ENCODE peak calls at places on chromosome 6, in seven cellular contexts. Q, R, P, Y, M, O and H are unnamed samples.

GRCh38 chr6:88561034-88561973 is 395.2 kb upstream of the CNR1 start:
- DNase-seq in Q (no peak), Y (no peak), R (no peak), M (no peak), P (no peak), O (no peak), H (no peak)

GRCh38 chr6:537114-537513 is 119.8 kb downstream of the HUS1B start:
- DNase-seq in Q (no peak), M (no peak), R (no peak), Y (no peak), P (no peak), O (no peak), H (no peak)

GRCh38 chr6:65818576-65818975 is 111.5 kb upstream of the EYS start:
- DNase-seq in O (no peak), M (no peak), Q (no peak), Y (no peak), P (no peak), R (no peak), H (no peak)

GRCh38 chr6:157755752-157756411 is 67.2 kb upstream of the SNX9 start:
- DNase-seq in P (no peak), Q (no peak), Y (no peak), M (no peak), O (no peak), R (no peak), H (no peak)

GRCh38 chr6:34493344-34493743 is 27.5 kb downstream of the PACSIN1 start:
- DNase-seq in Y (no peak), O (no peak), R (no peak), Q (no peak), P (no peak), M (no peak), H (no peak)

GRCh38 chr6:21887301-21888185 is 294.0 kb downstream of the SOX4 start:
- DNase-seq in P (no peak), O (peak), Y (no peak), Q (no peak), M (no peak), R (no peak), H (no peak)

GRCh38 chr6:39173276-39173675 is 56.0 kb downstream of the KCNK5 start:
- DNase-seq in M (no peak), R (no peak), P (no peak), Y (no peak), Q (peak), O (no peak), H (no peak)

GRCh38 chr6:46042355-46042999 is 26.8 kb upstream of the CLIC5 start:
- DNase-seq in M (no peak), Q (peak), P (peak), R (no peak), O (peak), Y (no peak), H (peak)

GRCh38 chr6:53983301-53983700 is 127.9 kb upstream of the MLIP start:
- DNase-seq in R (no peak), M (no peak), O (no peak), P (no peak), Y (no peak), Q (no peak), H (no peak)

GRCh38 chr6:12648171-12648570 is 68.4 kb upstream of the PHACTR1 start:
- DNase-seq in P (no peak), M (no peak), Y (no peak), Q (no peak), O (no peak), R (no peak), H (no peak)

GRCh38 chr6:144621332-144621731 is 336.2 kb downstream of the UTRN start:
- DNase-seq in Q (no peak), M (no peak), Y (no peak), O (no peak), P (no peak), R (no peak), H (no peak)

GRCh38 chr6:41937881-41938574 is 3.6 kb downstream of the CCND3 start:
- DNase-seq in P (no peak), Y (no peak), O (no peak), Q (no peak), M (no peak), R (no peak), H (no peak)

GRCh38 chr6:74357329-74357728 is 661.3 kb downstream of the CD109 start:
- DNase-seq in Q (no peak), R (no peak), O (no peak), M (no peak), P (no peak), Y (no peak), H (no peak)

GRCh38 chr6:45462190-45463134 is 84.7 kb upstream of the SUPT3H start:
- DNase-seq in M (no peak), O (no peak), Q (no peak), R (no peak), P (no peak), Y (no peak), H (no peak)

GRCh38 chr6:43496370-43497128 is 13.6 kb downstream of the LRRC73 start:
- DNase-seq in P (no peak), M (no peak), R (no peak), Q (no peak), O (peak), Y (no peak), H (no peak)

GRCh38 chr6:119445666-119446622 is 96.4 kb upstream of the MAN1A1 start:
- DNase-seq in P (peak), R (no peak), M (no peak), Y (no peak), O (no peak), Q (peak), H (no peak)

GRCh38 chr6:158005626-158006180 is 24.0 kb downstream of the SYNJ2 start:
- DNase-seq in Q (no peak), O (no peak), P (no peak), R (peak), M (no peak), Y (no peak), H (no peak)

GRCh38 chr6:41256383-41256782 is 28.2 kb downstream of the TREML4 start:
- DNase-seq in M (no peak), R (no peak), Q (no peak), Y (no peak), P (no peak), O (no peak), H (peak)

GRCh38 chr6:111912904-111913303 is 39.7 kb upstream of the FYN start:
- DNase-seq in P (no peak), O (no peak), Y (no peak), M (no peak), Q (no peak), R (no peak), H (no peak)

GRCh38 chr6:154232013-154232920 is 124.3 kb downstream of the IPCEF1 start:
- DNase-seq in Q (no peak), R (no peak), Y (no peak), O (no peak), M (no peak), P (no peak), H (no peak)

GRCh38 chr6:160393966-160394653 is 45.9 kb downstream of the SLC22A3 start:
- DNase-seq in Q (no peak), P (no peak), M (no peak), Y (no peak), O (no peak), R (no peak), H (no peak)

GRCh38 chr6:151276112-151276745 is 36.5 kb downstream of the AKAP12 start:
- DNase-seq in R (no peak), Q (no peak), P (no peak), O (peak), Y (no peak), M (no peak), H (no peak)

GRCh38 chr6:89575562-89575960 is 63.0 kb downstream of the LYRM2 start:
- DNase-seq in M (no peak), Q (no peak), R (no peak), P (no peak), Y (no peak), O (no peak), H (no peak)

GRCh38 chr6:5398530-5398929 is 137.2 kb downstream of the FARS2 start:
- DNase-seq in Y (no peak), Q (peak), P (no peak), M (no peak), O (peak), R (no peak), H (peak)

GRCh38 chr6:138752017-138752416 is 21.6 kb upstream of the CCDC28A start:
- DNase-seq in O (no peak), Y (no peak), M (no peak), Q (no peak), R (no peak), P (no peak), H (no peak)

GRCh38 chr6:168148231-168148849 is 69.3 kb upstream of the FRMD1 start:
- DNase-seq in M (no peak), Q (no peak), P (no peak), O (no peak), Y (no peak), R (no peak), H (no peak)

GRCh38 chr6:15066433-15067337 is 179.2 kb upstream of the JARID2 start:
- DNase-seq in P (peak), Q (no peak), Y (no peak), O (no peak), R (no peak), M (no peak), H (no peak)

GRCh38 chr6:127102299-127102698 is 16.2 kb upstream of the RSPO3 start:
- DNase-seq in P (no peak), R (no peak), O (no peak), Y (no peak), M (no peak), Q (no peak), H (no peak)

GRCh38 chr6:41422156-41422555 is 86.7 kb downstream of the NCR2 start:
- DNase-seq in P (no peak), Y (no peak), Q (no peak), R (no peak), M (no peak), O (peak), H (no peak)

GRCh38 chr6:112986270-112986669 is 639.1 kb downstream of the RFPL4B start:
- DNase-seq in M (no peak), P (no peak), O (no peak), Y (no peak), Q (no peak), R (no peak), H (no peak)

GRCh38 chr6:45661667-45662066 is 283.9 kb upstream of the SUPT3H start:
- DNase-seq in O (no peak), R (no peak), Y (no peak), M (no peak), Q (no peak), P (no peak), H (no peak)

GRCh38 chr6:3052481-3053230 is 15.6 kb upstream of the RIPK1 start:
- DNase-seq in M (no peak), O (no peak), R (no peak), P (no peak), Y (no peak), Q (no peak), H (no peak)

GRCh38 chr6:133741375-133741861 is 147.5 kb upstream of the TCF21 start:
- DNase-seq in Y (no peak), R (no peak), Q (no peak), P (no peak), O (peak), M (no peak), H (no peak)

GRCh38 chr6:2688416-2689064 is 62.2 kb downstream of the MYLK4 start:
- DNase-seq in R (no peak), Q (no peak), O (no peak), P (no peak), Y (no peak), M (no peak), H (no peak)

GRCh38 chr6:11423667-11424066 is 113.9 kb upstream of the TMEM170B start:
- DNase-seq in Y (no peak), O (no peak), Q (no peak), P (no peak), M (no peak), R (no peak), H (no peak)

GRCh38 chr6:33620158-33620583 is 951 bp upstream of the ITPR3 start:
- DNase-seq in Y (peak), R (no peak), O (peak), P (no peak), Q (peak), M (no peak), H (peak)

GRCh38 chr6:148760568-148761531 is 14.0 kb downstream of the UST start:
- DNase-seq in O (no peak), Q (peak), P (peak), Y (no peak), R (no peak), M (no peak), H (no peak)